ENCODE peak calls at places on chromosomes 7 and 10, in eight cellular contexts. T is cardiac muscle cell, F is lower leg skin, M is GM06990, B is foreskin fibroblast, U is fibroblast of the aortic adventitia, O is breast epithelium, S is AG10803. Q is an unnamed sample.

GRCh38 chr10:30114871-30115270 is 55.5 kb upstream of the JCAD start:
- DNase-seq in T (peak; percentile 61), F (no peak), M (no peak), B (no peak), U (peak; percentile 24), O (no peak), S (no peak), Q (peak; percentile 55)

GRCh38 chr10:84135836-84136235 is 3.5 kb upstream of the GHITM start:
- DNase-seq in T (no peak), F (no peak), M (no peak), B (no peak), U (no peak), O (no peak), S (no peak), Q (no peak)

GRCh38 chr10:99266383-99266782 is 30.7 kb upstream of the HPSE2 start:
- DNase-seq in T (no peak), F (no peak), M (no peak), B (no peak), U (no peak), O (no peak), S (no peak), Q (no peak)

GRCh38 chr10:100338434-100339036 is 8.5 kb upstream of the SCD start:
- DNase-seq in T (peak; percentile 69), F (peak; percentile 60), M (peak; percentile 50), B (peak; percentile 26), U (peak; percentile 65), O (peak; percentile 80), S (peak; percentile 42), Q (peak; percentile 74)

GRCh38 chr10:51073035-51073434 is 1.3 kb upstream of the PRKG1 start:
- DNase-seq in T (no peak), F (no peak), M (no peak), B (no peak), U (no peak), O (no peak), S (no peak), Q (no peak)

GRCh38 chr10:110395350-110396283 is 90.9 kb upstream of the SMNDC1 start:
- DNase-seq in T (peak; percentile 96), F (no peak), M (peak; percentile 62), B (peak; percentile 88), U (peak; percentile 97), O (no peak), S (peak; percentile 78), Q (peak; percentile 99)

GRCh38 chr7:1665721-1666250 is 4.3 kb upstream of the ELFN1 start:
- DNase-seq in T (peak; percentile 38), F (no peak), M (no peak), B (peak; percentile 20), U (no peak), O (peak; percentile 30), S (peak; percentile 33), Q (peak; percentile 18)

GRCh38 chr7:142001163-142001874 is 5.6 kb downstream of the MGAM start:
- DNase-seq in T (no peak), F (no peak), M (no peak), B (no peak), U (peak; percentile 46), O (no peak), S (no peak), Q (peak; percentile 4)

GRCh38 chr10:97115846-97116245 is 69.9 kb downstream of the SLIT1 start:
- DNase-seq in T (no peak), F (no peak), M (no peak), B (no peak), U (no peak), O (no peak), S (no peak), Q (no peak)

GRCh38 chr7:75989726-75990388 is 4.5 kb downstream of the TMEM120A start:
- DNase-seq in T (no peak), F (no peak), M (no peak), B (no peak), U (peak; percentile 20), O (no peak), S (no peak), Q (no peak)

GRCh38 chr7:24356758-24357386 is 72.9 kb downstream of the NPY start:
- DNase-seq in T (no peak), F (no peak), M (no peak), B (no peak), U (no peak), O (no peak), S (no peak), Q (no peak)

GRCh38 chr10:98420786-98421185 is 5.8 kb upstream of the PYROXD2 start:
- DNase-seq in T (no peak), F (no peak), M (no peak), B (no peak), U (no peak), O (no peak), S (no peak), Q (no peak)

GRCh38 chr7:26958834-26959233 is 94.4 kb upstream of the SKAP2 start:
- DNase-seq in T (no peak), F (no peak), M (no peak), B (peak; percentile 91), U (peak; percentile 25), O (no peak), S (peak; percentile 54), Q (peak; percentile 42)

GRCh38 chr10:128158024-128158795 is 32.0 kb upstream of the MKI67 start:
- DNase-seq in T (no peak), F (no peak), M (no peak), B (no peak), U (no peak), O (no peak), S (no peak), Q (no peak)
- TF ChIP-seq CTCF in T (no peak), F (no peak), M (no peak), B (no peak), U (no peak), O (no peak), S (no peak), Q (no peak)

GRCh38 chr7:2699289-2699620 is 11.3 kb downstream of the AMZ1 start:
- DNase-seq in T (no peak), F (no peak), M (no peak), B (no peak), U (no peak), O (no peak), S (no peak), Q (no peak)
- H3K4me3 ChIP-seq in T (no peak overlapping the region), F (no peak overlapping the region), M (no peak overlapping the region), B (no peak overlapping the region), U (no peak overlapping the region), O (no peak overlapping the region), S (no peak overlapping the region), Q (no peak overlapping the region)

DNA sequence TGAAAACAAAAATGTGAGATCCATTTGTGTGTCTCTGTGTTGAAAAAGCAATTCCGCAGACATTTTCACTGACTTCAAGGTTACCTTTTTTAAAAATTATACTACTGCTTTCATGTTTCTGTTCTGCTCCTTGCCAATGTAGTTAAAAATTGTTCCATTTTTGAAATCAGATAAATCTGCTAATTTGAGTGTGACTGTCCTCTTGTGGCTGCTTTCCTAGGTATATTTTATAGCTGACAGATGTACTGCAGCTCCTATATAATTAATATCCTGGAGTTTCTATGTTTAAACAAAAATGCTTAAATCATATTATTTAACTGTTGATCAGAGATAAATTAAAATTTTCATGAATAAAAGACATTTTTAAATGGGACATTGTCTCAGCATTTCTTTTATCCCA is 177.6 kb upstream of the LRRTM3 start:
- DNase-seq in T (no peak), F (no peak), M (no peak), B (no peak), U (no peak), O (no peak), S (no peak), Q (no peak)
- TF ChIP-seq CTCF in T (no peak), F (no peak), M (no peak), B (peak; percentile 2), U (no peak), O (no peak), S (no peak), Q (no peak)

GRCh38 chr10:4337581-4337980 is 488.4 kb upstream of the AKR1E2 start:
- DNase-seq in T (no peak), F (no peak), M (no peak), B (no peak), U (no peak), O (no peak), S (no peak), Q (no peak)
- H3K4me3 ChIP-seq in T (no peak overlapping the region), F (no peak overlapping the region), M (no peak overlapping the region), B (no peak overlapping the region), U (no peak overlapping the region), O (no peak overlapping the region), S (no peak overlapping the region), Q (no peak overlapping the region)

GRCh38 chr10:27355918-27356573 is 115.4 kb upstream of the ACBD5 start:
- DNase-seq in T (peak; percentile 9), F (no peak), M (no peak), B (no peak), U (no peak), O (no peak), S (no peak), Q (no peak)
- TF ChIP-seq CTCF in T (no peak), F (no peak), M (peak; percentile 16), B (no peak), U (no peak), O (no peak), S (no peak), Q (no peak)

GRCh38 chr7:87151002-87151505 is 1.2 kb upstream of the DMTF1 start:
- DNase-seq in T (no peak), F (no peak), M (no peak), B (no peak), U (no peak), O (no peak), S (no peak), Q (no peak)
- H3K4me3 ChIP-seq in T (peak overlapping the region; percentile 84), F (no peak overlapping the region), M (no peak overlapping the region), B (peak overlapping the region; percentile 84), U (peak overlapping the region; percentile 83), O (peak overlapping the region; percentile 77), S (peak overlapping the region; percentile 79), Q (peak overlapping the region; percentile 80)

Q was measured in choroid plexus epithelial cell.